ENCODE peak calls at places on chromosomes 1 and 21, in nine cellular contexts. J, M, F, K, V, I, U, D and X are unnamed samples.

GRCh38 chr1:175976865-175977642 is 230.0 kb downstream of the COP1 start:
- DNase-seq in J (peak; percentile 8), M (no peak), F (no peak), K (peak; percentile 14), V (no peak), I (no peak), U (no peak), D (no peak), X (no peak)

GRCh38 chr1:19812875-19813650 is 2.0 kb downstream of the RNF186 start:
- DNase-seq in J (no peak), M (no peak), F (no peak), K (no peak), V (no peak), I (no peak), U (no peak), D (no peak), X (no peak)

GRCh38 chr1:239814306-239814881 is 277.3 kb upstream of the FMN2 start:
- DNase-seq in J (peak; percentile 92), M (no peak), F (no peak), K (peak; percentile 95), V (no peak), I (peak; percentile 2), U (no peak), D (no peak), X (peak; percentile 96)

GRCh38 chr1:1361982-1362423 is 3.6 kb upstream of the MXRA8 start:
- DNase-seq in J (no peak), M (no peak), F (no peak), K (no peak), V (no peak), I (no peak), U (no peak), D (peak; percentile 81), X (peak; percentile 83)

GRCh38 chr1:182803846-182804245 is 14.3 kb downstream of the NPL start:
- DNase-seq in J (peak; percentile 92), M (no peak), F (no peak), K (peak; percentile 74), V (no peak), I (no peak), U (no peak), D (no peak), X (no peak)

GRCh38 chr1:5500541-5500940 is 491.7 kb downstream of the NPHP4 start:
- DNase-seq in J (no peak), M (no peak), F (no peak), K (no peak), V (no peak), I (no peak), U (no peak), D (no peak), X (no peak)

GRCh38 chr1:173934440-173934839 is 17.3 kb upstream of the SERPINC1 start:
- DNase-seq in J (no peak), M (no peak), F (no peak), K (no peak), V (no peak), I (no peak), U (no peak), D (no peak), X (no peak)

GRCh38 chr21:26169611-26170470 is 729 bp downstream of the APP start:
- DNase-seq in J (peak; percentile 55), M (peak; percentile 78), F (peak; percentile 21), K (peak; percentile 86), V (no peak), I (peak; percentile 35), U (peak; percentile 29), D (peak; percentile 20), X (peak; percentile 63)

GRCh38 chr21:36126166-36126565 is 8.7 kb upstream of the CBR3 start:
- DNase-seq in J (peak; percentile 71), M (no peak), F (no peak), K (peak; percentile 48), V (no peak), I (no peak), U (no peak), D (no peak), X (no peak)